ENCODE peak calls at places on chromosomes 3 and 15, in six cellular contexts. One of them, this sample, is unnamed.

GRCh38 chr15:78012643-78013077 is 64.9 kb downstream of the TBC1D2B start:
- DNase-seq in psoas muscle: peak
- DNase-seq in kidney: no peak
- DNase-seq in CD4-positive, alpha-beta T cell: no peak
- DNase-seq in breast epithelium: no peak
- DNase-seq in left lung: no peak
- DNase-seq in this sample: no peak

GRCh38 chr3:65713016-65713415 is 325.7 kb downstream of the MAGI1 start:
- DNase-seq in left lung: no peak
- DNase-seq in psoas muscle: no peak
- DNase-seq in CD4-positive, alpha-beta T cell: no peak
- DNase-seq in breast epithelium: no peak
- DNase-seq in kidney: no peak
- DNase-seq in this sample: peak

GRCh38 chr3:88038561-88038960 is 20.2 kb downstream of the CGGBP1 start:
- DNase-seq in left lung: no peak
- DNase-seq in kidney: no peak
- DNase-seq in CD4-positive, alpha-beta T cell: no peak
- DNase-seq in breast epithelium: no peak
- DNase-seq in psoas muscle: no peak
- DNase-seq in this sample: peak

GRCh38 chr3:156826144-156826895 is at the start of gene LEKR1:
- DNase-seq in left lung: peak
- DNase-seq in kidney: peak
- DNase-seq in psoas muscle: peak
- DNase-seq in CD4-positive, alpha-beta T cell: peak
- DNase-seq in breast epithelium: peak
- DNase-seq in this sample: peak

GRCh38 chr15:62306851-62307504 is 141.9 kb upstream of the C2CD4B start:
- DNase-seq in CD4-positive, alpha-beta T cell: no peak
- DNase-seq in kidney: peak
- DNase-seq in breast epithelium: no peak
- DNase-seq in psoas muscle: no peak
- DNase-seq in left lung: no peak
- DNase-seq in this sample: peak

GRCh38 chr15:66760968-66761722 is 59.1 kb downstream of the SMAD6 start:
- DNase-seq in left lung: no peak
- DNase-seq in breast epithelium: no peak
- DNase-seq in CD4-positive, alpha-beta T cell: no peak
- DNase-seq in kidney: peak
- DNase-seq in psoas muscle: peak
- DNase-seq in this sample: no peak

GRCh38 chr3:127425505-127426443 is 137.9 kb upstream of the PRR20G start:
- DNase-seq in breast epithelium: no peak
- DNase-seq in CD4-positive, alpha-beta T cell: no peak
- DNase-seq in kidney: peak
- DNase-seq in left lung: no peak
- DNase-seq in psoas muscle: no peak
- DNase-seq in this sample: no peak

GRCh38 chr15:36335659-36336058 is 243.8 kb upstream of the CDIN1 start:
- DNase-seq in psoas muscle: no peak
- DNase-seq in breast epithelium: no peak
- DNase-seq in left lung: no peak
- DNase-seq in CD4-positive, alpha-beta T cell: no peak
- DNase-seq in kidney: no peak
- DNase-seq in this sample: no peak

GRCh38 chr3:22730701-22731100 is 472.4 kb upstream of the UBE2E2 start:
- DNase-seq in breast epithelium: no peak
- DNase-seq in kidney: no peak
- DNase-seq in psoas muscle: no peak
- DNase-seq in left lung: no peak
- DNase-seq in CD4-positive, alpha-beta T cell: no peak
- DNase-seq in this sample: no peak

GRCh38 chr3:125959317-125960065 is 9.5 kb upstream of the ROPN1B start:
- DNase-seq in breast epithelium: no peak
- DNase-seq in left lung: peak
- DNase-seq in psoas muscle: no peak
- DNase-seq in kidney: peak
- DNase-seq in CD4-positive, alpha-beta T cell: no peak
- DNase-seq in this sample: no peak

GRCh38 chr15:95296626-95297025 is 1033.9 kb upstream of the NR2F2 start:
- DNase-seq in breast epithelium: no peak
- DNase-seq in left lung: no peak
- DNase-seq in kidney: no peak
- DNase-seq in CD4-positive, alpha-beta T cell: no peak
- DNase-seq in psoas muscle: no peak
- DNase-seq in this sample: no peak

GRCh38 chr15:92883643-92884458 is 16.3 kb upstream of the CHD2 start:
- DNase-seq in CD4-positive, alpha-beta T cell: no peak
- DNase-seq in psoas muscle: no peak
- DNase-seq in kidney: no peak
- DNase-seq in breast epithelium: no peak
- DNase-seq in left lung: no peak
- DNase-seq in this sample: no peak

GRCh38 chr15:23529891-23530290 is 35.6 kb upstream of the MKRN3 start:
- DNase-seq in left lung: no peak
- DNase-seq in kidney: no peak
- DNase-seq in CD4-positive, alpha-beta T cell: no peak
- DNase-seq in psoas muscle: no peak
- DNase-seq in breast epithelium: no peak
- DNase-seq in this sample: no peak

GRCh38 chr15:50241684-50242450 is 23.7 kb downstream of the HDC start:
- DNase-seq in CD4-positive, alpha-beta T cell: no peak
- DNase-seq in psoas muscle: no peak
- DNase-seq in kidney: no peak
- DNase-seq in breast epithelium: no peak
- DNase-seq in left lung: no peak
- DNase-seq in this sample: peak

GRCh38 chr3:107199962-107200465 is 177.2 kb upstream of the CCDC54 start:
- DNase-seq in psoas muscle: no peak
- DNase-seq in CD4-positive, alpha-beta T cell: no peak
- DNase-seq in breast epithelium: no peak
- DNase-seq in left lung: no peak
- DNase-seq in kidney: no peak
- DNase-seq in this sample: no peak

GRCh38 chr3:193040836-193041672 is 123.4 kb upstream of the MB21D2 start:
- DNase-seq in left lung: no peak
- DNase-seq in breast epithelium: no peak
- DNase-seq in CD4-positive, alpha-beta T cell: no peak
- DNase-seq in psoas muscle: no peak
- DNase-seq in kidney: no peak
- DNase-seq in this sample: peak

GRCh38 chr3:126542340-126543241 is 16.1 kb downstream of the C3orf22 start:
- DNase-seq in kidney: peak
- DNase-seq in left lung: peak
- DNase-seq in psoas muscle: peak
- DNase-seq in CD4-positive, alpha-beta T cell: no peak
- DNase-seq in breast epithelium: peak
- DNase-seq in this sample: no peak

GRCh38 chr3:191255156-191255555 is 56.1 kb downstream of the OSTN start:
- DNase-seq in kidney: no peak
- DNase-seq in psoas muscle: no peak
- DNase-seq in CD4-positive, alpha-beta T cell: no peak
- DNase-seq in left lung: no peak
- DNase-seq in breast epithelium: no peak
- DNase-seq in this sample: no peak

GRCh38 chr3:4464579-4464978 is 2.5 kb downstream of the SUMF1 start:
- DNase-seq in CD4-positive, alpha-beta T cell: no peak
- DNase-seq in psoas muscle: no peak
- DNase-seq in kidney: no peak
- DNase-seq in left lung: no peak
- DNase-seq in breast epithelium: no peak
- DNase-seq in this sample: no peak

GRCh38 chr15:59953392-59953883 is 50.7 kb upstream of the FOXB1 start:
- DNase-seq in left lung: no peak
- DNase-seq in psoas muscle: no peak
- DNase-seq in breast epithelium: no peak
- DNase-seq in CD4-positive, alpha-beta T cell: no peak
- DNase-seq in kidney: no peak
- DNase-seq in this sample: no peak

GRCh38 chr3:65146149-65146548 is 458.3 kb upstream of the ADAMTS9 start:
- DNase-seq in breast epithelium: no peak
- DNase-seq in left lung: no peak
- DNase-seq in CD4-positive, alpha-beta T cell: no peak
- DNase-seq in kidney: no peak
- DNase-seq in psoas muscle: no peak
- DNase-seq in this sample: peak

GRCh38 chr3:155730843-155731242 is 14.0 kb downstream of the PLCH1 start:
- DNase-seq in kidney: no peak
- DNase-seq in left lung: no peak
- DNase-seq in psoas muscle: no peak
- DNase-seq in breast epithelium: no peak
- DNase-seq in CD4-positive, alpha-beta T cell: no peak
- DNase-seq in this sample: no peak

GRCh38 chr3:161893972-161894371 is 397.4 kb downstream of the OTOL1 start:
- DNase-seq in CD4-positive, alpha-beta T cell: no peak
- DNase-seq in kidney: no peak
- DNase-seq in psoas muscle: no peak
- DNase-seq in left lung: no peak
- DNase-seq in breast epithelium: no peak
- DNase-seq in this sample: no peak

GRCh38 chr3:187281191-187281714 is 10.3 kb downstream of the MASP1 start:
- DNase-seq in kidney: no peak
- DNase-seq in psoas muscle: no peak
- DNase-seq in CD4-positive, alpha-beta T cell: no peak
- DNase-seq in breast epithelium: no peak
- DNase-seq in left lung: no peak
- DNase-seq in this sample: no peak

GRCh38 chr3:54781728-54782127 is 146.1 kb downstream of the LRTM1 start:
- DNase-seq in psoas muscle: no peak
- DNase-seq in breast epithelium: no peak
- DNase-seq in left lung: no peak
- DNase-seq in CD4-positive, alpha-beta T cell: no peak
- DNase-seq in kidney: no peak
- DNase-seq in this sample: no peak

GRCh38 chr3:142276780-142277179 is 51.4 kb upstream of the GK5 start:
- DNase-seq in psoas muscle: no peak
- DNase-seq in breast epithelium: no peak
- DNase-seq in CD4-positive, alpha-beta T cell: no peak
- DNase-seq in kidney: no peak
- DNase-seq in left lung: no peak
- DNase-seq in this sample: no peak

GRCh38 chr15:69410290-69410874 is 3.8 kb upstream of the KIF23 start:
- DNase-seq in CD4-positive, alpha-beta T cell: no peak
- DNase-seq in psoas muscle: no peak
- DNase-seq in kidney: no peak
- DNase-seq in left lung: no peak
- DNase-seq in breast epithelium: no peak
- DNase-seq in this sample: no peak

DNA sequence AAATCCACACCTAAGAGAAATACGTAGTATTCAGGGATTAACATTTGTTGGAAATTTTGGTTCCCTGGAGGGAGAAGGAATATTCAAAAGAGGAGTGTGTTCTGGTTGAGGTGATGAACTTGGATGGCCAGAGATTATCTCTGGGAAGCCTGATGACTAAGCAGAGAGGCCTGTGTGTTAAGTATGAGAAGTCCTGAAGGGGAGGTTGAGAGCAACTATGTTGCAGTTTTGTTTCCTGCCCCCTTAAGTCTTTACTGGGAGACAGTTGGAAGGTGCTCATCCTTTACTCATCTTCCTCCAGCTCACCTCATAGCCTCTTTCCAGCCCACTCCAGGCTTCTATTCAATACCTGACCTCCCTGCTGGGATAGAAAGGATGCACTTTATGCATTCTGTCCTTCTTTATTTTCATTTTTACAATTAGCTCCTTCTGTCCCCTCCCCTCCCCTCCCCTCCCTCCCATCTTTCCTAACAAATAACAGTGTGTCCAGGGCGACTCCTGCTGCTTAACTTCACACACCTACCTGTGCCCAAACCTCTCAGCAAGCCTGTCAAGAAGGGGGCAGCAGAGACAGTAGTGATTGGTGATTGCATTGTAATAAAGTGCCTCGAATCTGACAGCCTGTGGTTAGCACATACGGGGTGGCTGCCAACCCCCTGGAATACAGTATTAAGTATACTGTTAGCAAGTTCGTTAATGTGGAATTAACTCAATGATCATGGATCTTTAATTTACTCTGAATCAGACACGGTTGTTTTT is 11.9 kb downstream of the RAP2B start:
- DNase-seq in breast epithelium: no peak
- DNase-seq in psoas muscle: no peak
- DNase-seq in left lung: no peak
- DNase-seq in CD4-positive, alpha-beta T cell: no peak
- DNase-seq in kidney: no peak
- DNase-seq in this sample: no peak
- TF ChIP-seq CTCF in breast epithelium: no peak
- TF ChIP-seq CTCF in psoas muscle: no peak
- TF ChIP-seq CTCF in left lung: no peak
- TF ChIP-seq CTCF in CD4-positive, alpha-beta T cell: no peak
- TF ChIP-seq CTCF in kidney: no peak
- TF ChIP-seq CTCF in this sample: no peak

GRCh38 chr3:851098-851790 is 241.6 kb upstream of the CNTN6 start:
- DNase-seq in kidney: no peak
- DNase-seq in CD4-positive, alpha-beta T cell: no peak
- DNase-seq in psoas muscle: no peak
- DNase-seq in left lung: no peak
- DNase-seq in breast epithelium: no peak
- DNase-seq in this sample: peak
- TF ChIP-seq CTCF in kidney: no peak
- TF ChIP-seq CTCF in CD4-positive, alpha-beta T cell: no peak
- TF ChIP-seq CTCF in psoas muscle: no peak
- TF ChIP-seq CTCF in left lung: no peak
- TF ChIP-seq CTCF in breast epithelium: no peak
- TF ChIP-seq CTCF in this sample: peak

DNA sequence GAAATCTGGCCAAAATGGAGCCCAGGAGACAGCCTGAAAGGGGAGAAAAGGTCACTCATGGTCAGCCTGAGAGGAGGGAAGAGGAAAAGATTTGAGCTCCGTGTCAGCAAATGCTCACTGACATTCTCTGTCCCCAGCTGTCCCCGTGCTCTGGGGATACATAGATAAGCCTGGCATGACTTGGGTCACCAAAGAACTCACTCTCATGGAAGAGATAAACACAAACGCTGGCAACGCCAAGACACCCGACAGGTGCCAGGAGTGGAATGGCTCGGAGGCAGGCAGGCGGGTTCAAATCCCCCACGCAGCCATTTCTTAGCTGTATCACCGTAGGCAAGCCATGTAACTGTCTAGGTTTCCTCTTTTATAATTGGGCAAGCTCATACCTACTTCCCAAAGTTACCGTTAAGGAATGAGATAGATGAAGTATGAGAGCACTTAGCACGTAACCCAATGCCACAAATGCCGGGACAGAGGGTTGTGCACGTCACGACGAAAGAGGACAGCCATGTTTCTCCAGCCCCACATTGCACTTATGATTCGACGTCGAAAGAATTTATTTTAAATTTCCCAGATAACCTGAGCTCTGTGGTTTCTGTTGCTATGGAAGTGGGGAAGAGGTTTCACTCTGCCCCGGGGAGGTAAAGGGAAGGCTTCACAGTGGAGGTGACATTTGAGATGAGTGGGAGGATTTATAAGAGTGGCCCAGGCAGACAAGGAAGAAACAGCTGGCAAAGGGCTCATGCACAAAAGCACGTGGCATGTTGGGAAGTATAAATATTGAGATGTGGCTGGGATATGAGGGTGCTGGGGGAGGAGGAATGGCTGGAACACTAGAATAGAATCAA is 41.4 kb upstream of the TSEN2 start:
- DNase-seq in kidney: no peak
- DNase-seq in breast epithelium: no peak
- DNase-seq in left lung: no peak
- DNase-seq in CD4-positive, alpha-beta T cell: no peak
- DNase-seq in psoas muscle: no peak
- DNase-seq in this sample: no peak
- TF ChIP-seq CTCF in kidney: no peak
- TF ChIP-seq CTCF in breast epithelium: no peak
- TF ChIP-seq CTCF in left lung: no peak
- TF ChIP-seq CTCF in CD4-positive, alpha-beta T cell: no peak
- TF ChIP-seq CTCF in psoas muscle: no peak
- TF ChIP-seq CTCF in this sample: no peak

GRCh38 chr3:129937717-129938116 is 36.8 kb upstream of the TRH start:
- DNase-seq in psoas muscle: no peak
- DNase-seq in breast epithelium: no peak
- DNase-seq in CD4-positive, alpha-beta T cell: no peak
- DNase-seq in left lung: no peak
- DNase-seq in kidney: no peak
- DNase-seq in this sample: no peak
- TF ChIP-seq CTCF in psoas muscle: no peak
- TF ChIP-seq CTCF in breast epithelium: no peak
- TF ChIP-seq CTCF in CD4-positive, alpha-beta T cell: no peak
- TF ChIP-seq CTCF in left lung: no peak
- TF ChIP-seq CTCF in kidney: no peak
- TF ChIP-seq CTCF in this sample: no peak

This sample was measured in epithelial cell of proximal tubule.